ENCODE peak calls at places on chromosome 16, in four cellular contexts. V, D, Q and K are unnamed samples.

GRCh38 chr16:2963611-2964415 is at the start of gene KREMEN2:
- DNase-seq in D (no peak), Q (no peak), V (peak; percentile 34), K (no peak)

GRCh38 chr16:2713985-2714774 is 5.8 kb downstream of the PRSS27 start:
- DNase-seq in V (no peak), Q (no peak), D (no peak), K (no peak)

GRCh38 chr16:86577314-86577971 is 906 bp upstream of the FOXL1 start:
- DNase-seq in D (no peak), Q (no peak), V (no peak), K (no peak)

GRCh38 chr16:55324491-55325447 is 766 bp downstream of the IRX6 start:
- DNase-seq in V (no peak), D (no peak), Q (no peak), K (no peak)

GRCh38 chr16:65725156-65725845 is 603.4 kb upstream of the CDH11 start:
- DNase-seq in D (no peak), V (no peak), Q (no peak), K (no peak)

GRCh38 chr16:10981697-10982216 is 37.4 kb downstream of the CLEC16A start:
- DNase-seq in V (peak; percentile 81), Q (no peak), D (no peak), K (no peak)

GRCh38 chr16:23132921-23133532 is 16.2 kb downstream of the USP31 start:
- DNase-seq in Q (no peak), V (no peak), D (no peak), K (no peak)

GRCh38 chr16:73572135-73572534 is 524.2 kb upstream of the ZFHX3 start:
- DNase-seq in V (no peak), D (no peak), Q (peak; percentile 64), K (peak; percentile 57)

GRCh38 chr16:72195609-72196008 is 23.7 kb upstream of the PMFBP1 start:
- DNase-seq in V (no peak), D (no peak), Q (no peak), K (no peak)

GRCh38 chr16:63361032-63361624 is 1324.9 kb upstream of the CDH8 start:
- DNase-seq in Q (no peak), D (no peak), V (peak; percentile 55), K (no peak)

GRCh38 chr16:20760346-20760745 is 3.5 kb upstream of the ACSM3 start:
- DNase-seq in V (no peak), Q (no peak), D (no peak), K (no peak)

GRCh38 chr16:30350134-30350871 is 4.8 kb downstream of the CD2BP2 start:
- DNase-seq in V (no peak), D (no peak), Q (no peak), K (no peak)

GRCh38 chr16:20899503-20900298 is 457 bp downstream of the DCUN1D3 start:
- DNase-seq in D (no peak), Q (no peak), V (no peak), K (no peak)

GRCh38 chr16:21167360-21167759 is 8.9 kb downstream of the LDAF1 start:
- DNase-seq in V (peak; percentile 60), D (no peak), Q (no peak), K (no peak)

GRCh38 chr16:53429221-53429943 is 4.9 kb upstream of the RBL2 start:
- DNase-seq in D (no peak), V (peak; percentile 44), Q (no peak), K (no peak)

GRCh38 chr16:63617990-63618763 is 1503.7 kb downstream of the CDH11 start:
- DNase-seq in Q (no peak), D (no peak), V (peak; percentile 17), K (no peak)

GRCh38 chr16:74736531-74737157 is 36.0 kb upstream of the MLKL start:
- DNase-seq in Q (no peak), V (peak; percentile 10), D (no peak), K (no peak)

GRCh38 chr16:46772463-46772862 is 24.3 kb upstream of the MYLK3 start:
- DNase-seq in Q (no peak), V (no peak), D (no peak), K (no peak)

GRCh38 chr16:84729716-84730320 is 30.0 kb downstream of the USP10 start:
- DNase-seq in Q (no peak), D (no peak), V (peak; percentile 34), K (no peak)
- H3K4me3 ChIP-seq in Q (peak overlapping the region; percentile 8), D (peak overlapping the region; percentile 50), V (no peak overlapping the region), K (peak overlapping the region; percentile 42)

DNA sequence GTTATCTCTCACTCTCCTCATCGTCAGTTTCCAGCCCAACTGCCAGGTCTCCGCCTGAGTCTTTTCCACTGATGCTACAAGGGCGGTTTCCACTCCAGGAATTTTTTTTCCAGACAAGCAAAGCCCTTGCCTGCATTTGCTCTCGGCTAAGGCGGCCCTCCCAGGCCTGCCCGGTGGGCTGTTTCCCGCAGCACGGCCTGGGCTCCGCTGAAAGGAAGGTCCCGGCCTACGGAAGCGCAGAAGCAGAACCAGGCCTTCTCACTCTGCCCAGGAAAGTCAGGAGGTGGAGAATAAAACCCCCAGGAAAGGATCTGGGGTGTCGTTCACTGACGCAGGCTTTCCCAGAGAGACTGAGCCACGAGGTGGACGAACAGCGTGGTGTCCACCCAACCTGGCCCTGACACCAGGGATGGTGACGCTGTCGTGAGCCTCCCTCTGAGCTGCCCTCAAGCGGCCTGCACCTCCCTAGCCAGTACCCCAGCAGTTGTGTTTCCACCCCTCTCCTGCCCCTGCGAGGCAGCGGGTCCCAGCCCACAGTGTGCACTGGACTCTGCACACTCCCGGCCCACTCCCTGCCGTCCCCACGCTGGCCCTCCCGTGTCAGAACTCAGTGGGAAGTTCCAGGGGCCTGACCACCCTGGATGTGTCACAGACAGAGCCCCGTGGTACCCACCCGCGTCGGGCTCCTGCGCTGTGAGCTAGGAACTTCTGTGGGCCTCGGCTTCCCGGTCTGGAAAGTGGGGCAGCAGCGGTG is 39.9 kb downstream of the CBFA2T3 start:
- DNase-seq in V (no peak), D (no peak), Q (no peak), K (no peak)
- H3K4me3 ChIP-seq in V (no peak overlapping the region), D (no peak overlapping the region), Q (peak overlapping the region; percentile 8), K (peak overlapping the region; percentile 25)

GRCh38 chr16:76201385-76201784 is 75.8 kb upstream of the CNTNAP4 start:
- DNase-seq in Q (no peak), D (no peak), V (no peak), K (no peak)

GRCh38 chr16:76207270-76207669 is 69.9 kb upstream of the CNTNAP4 start:
- DNase-seq in Q (no peak), D (no peak), V (no peak), K (no peak)

GRCh38 chr16:76199681-76200210 is 77.5 kb upstream of the CNTNAP4 start:
- DNase-seq in V (no peak), D (no peak), Q (no peak), K (no peak)

GRCh38 chr16:76204249-76204648 is 73.0 kb upstream of the CNTNAP4 start:
- DNase-seq in V (no peak), Q (no peak), D (no peak), K (no peak)
- H3K4me3 ChIP-seq in V (no peak overlapping the region), Q (no peak overlapping the region), D (no peak overlapping the region), K (no peak overlapping the region)

GRCh38 chr16:788399-789126 is at the start of gene CHTF18:
- DNase-seq in D (peak; percentile 57), V (peak; percentile 59), Q (peak; percentile 88), K (peak; percentile 89)

GRCh38 chr16:791131-791530 is 2.7 kb downstream of the CHTF18 start:
- DNase-seq in D (no peak), Q (no peak), V (no peak), K (no peak)

GRCh38 chr16:787978-788398 is at the start of gene RPUSD1:
- DNase-seq in D (no peak), V (no peak), Q (no peak), K (no peak)

GRCh38 chr16:790086-790485 is 1.7 kb downstream of the CHTF18 start:
- DNase-seq in Q (no peak), D (no peak), V (no peak), K (no peak)

DNA sequence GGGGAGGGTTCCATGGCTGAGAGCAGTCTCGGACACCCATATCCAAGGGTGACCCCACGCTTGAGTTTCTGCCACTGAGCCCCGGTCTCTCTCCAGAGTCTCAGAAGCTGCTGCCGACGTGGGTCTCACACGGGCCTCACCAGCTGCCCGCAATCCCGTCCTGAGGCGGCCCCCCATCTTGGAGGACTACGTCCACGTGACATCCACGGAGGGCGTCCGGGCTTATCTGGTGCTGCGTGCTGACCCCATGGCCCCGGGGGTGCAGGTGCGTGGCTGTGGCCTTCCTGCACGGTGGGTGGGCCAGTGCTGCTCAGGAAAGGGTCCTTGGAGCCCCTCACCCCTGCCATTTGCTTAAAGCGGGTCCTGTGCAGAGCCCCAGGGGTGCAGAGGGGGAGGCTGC is 1.0 kb downstream of the CHTF18 start:
- DNase-seq in D (no peak), V (no peak), Q (no peak), K (no peak)
- H3K4me3 ChIP-seq in D (no peak overlapping the region), V (peak overlapping the region; percentile 79), Q (peak overlapping the region; percentile 73), K (peak overlapping the region; percentile 76)

GRCh38 chr16:14365200-14365851 is 264.7 kb downstream of the PARN start:
- DNase-seq in D (no peak), Q (no peak), V (no peak), K (no peak)

GRCh38 chr16:14364112-14364385 is 266.0 kb downstream of the PARN start:
- DNase-seq in D (no peak), V (no peak), Q (no peak), K (no peak)

GRCh38 chr16:14366447-14366846 is 263.6 kb downstream of the PARN start:
- DNase-seq in V (no peak), D (no peak), Q (no peak), K (no peak)

GRCh38 chr16:14362774-14363371 is 267.2 kb downstream of the PARN start:
- DNase-seq in V (no peak), Q (no peak), D (no peak), K (peak; percentile 39)

DNA sequence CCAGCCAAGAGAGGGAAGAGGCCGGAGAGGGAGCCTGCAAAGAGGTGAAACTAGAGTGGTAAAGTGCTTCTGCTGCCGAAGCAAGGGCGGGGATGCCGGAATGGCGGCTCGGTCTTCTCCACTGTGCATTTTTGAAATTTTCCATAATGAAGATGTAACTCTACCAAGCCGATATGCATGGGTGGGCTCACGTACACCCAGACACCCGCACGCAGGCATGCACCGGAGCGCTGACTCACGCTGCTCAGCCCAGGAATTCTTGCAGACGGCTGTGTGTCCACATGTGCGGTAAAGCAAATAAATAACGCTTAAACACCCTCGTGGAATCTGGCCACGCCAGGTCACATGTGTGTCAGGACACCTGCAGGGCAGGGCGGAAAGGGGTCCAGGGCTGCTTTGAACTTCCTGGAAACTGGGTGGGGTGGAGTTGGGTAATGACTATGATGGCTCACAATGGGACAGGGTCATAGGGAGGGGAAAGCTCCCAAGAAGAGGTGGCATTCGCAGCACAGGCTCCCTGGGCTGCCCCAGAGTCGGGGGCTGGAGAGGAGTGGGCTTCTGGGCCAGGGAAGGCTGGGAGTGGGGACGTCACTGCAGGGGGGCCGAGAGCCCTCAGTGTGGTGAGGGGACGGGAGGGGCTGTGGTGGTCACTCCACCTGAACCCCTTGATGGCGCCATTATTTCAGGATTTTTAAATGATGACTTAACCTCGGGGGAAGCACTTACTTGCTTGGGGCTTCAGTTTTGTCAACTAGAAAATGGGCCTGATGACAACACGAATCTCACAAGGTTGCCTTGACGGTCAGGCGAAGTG is 265.5 kb downstream of the PARN start:
- DNase-seq in V (peak; percentile 90), Q (no peak), D (no peak), K (no peak)
- H3K4me3 ChIP-seq in V (no peak overlapping the region), Q (no peak overlapping the region), D (no peak overlapping the region), K (no peak overlapping the region)